ENCODE peak calls at places on chromosomes 11 and 22, in four cellular contexts. G is right atrium auricular region, I is kidney epithelial cell, M is AG04450. S is an unnamed sample.
A peak's percentile ranks its signal among the peaks of the same experiment; 100 is the strongest.

GRCh38 chr11:13984616-13985474 is 22.3 kb downstream of the SPON1 start:
- DNase-seq in I (no peak), M (peak; percentile 81), G (no peak), S (no peak)

GRCh38 chr11:102472127-102472526 is 19.6 kb upstream of the TMEM123 start:
- DNase-seq in G (no peak), M (no peak), I (no peak), S (no peak)

GRCh38 chr11:57804466-57804865 is 42.9 kb downstream of the CTNND1 start:
- DNase-seq in M (no peak), I (no peak), G (no peak), S (no peak)

GRCh38 chr11:94928146-94928995 is 45.0 kb downstream of the CWC15 start:
- DNase-seq in I (no peak), M (no peak), G (no peak), S (peak; percentile 79)

GRCh38 chr11:76659672-76660532 is 10.6 kb downstream of the LRRC32 start:
- DNase-seq in M (no peak), G (no peak), I (no peak), S (no peak)

GRCh38 chr22:37601540-37602442 is 6.8 kb upstream of the GGA1 start:
- DNase-seq in G (no peak), I (peak; percentile 67), M (no peak), S (no peak)

GRCh38 chr11:125457814-125458343 is 38.2 kb downstream of the FEZ1 start:
- DNase-seq in M (peak; percentile 30), G (peak; percentile 83), I (no peak), S (no peak)

GRCh38 chr11:45765107-45765668 is 39.8 kb upstream of the SLC35C1 start:
- DNase-seq in I (no peak), M (no peak), G (no peak), S (no peak)

GRCh38 chr11:130020323-130020722 is 17.7 kb upstream of the PRDM10 start:
- DNase-seq in I (no peak), G (no peak), M (no peak), S (no peak)

GRCh38 chr11:73982595-73982989 is at the start of gene UCP2:
- DNase-seq in G (peak; percentile 79), M (peak; percentile 26), I (no peak), S (peak; percentile 67)

GRCh38 chr11:22634897-22635629 is 9.4 kb upstream of the FANCF start:
- DNase-seq in I (peak; percentile 14), M (no peak), G (no peak), S (peak; percentile 27)

GRCh38 chr11:17570034-17570433 is 23.0 kb downstream of the OTOG start:
- DNase-seq in M (no peak), G (no peak), I (no peak), S (no peak)

GRCh38 chr11:38543311-38543710 is 1945.3 kb upstream of the RAG2 start:
- DNase-seq in I (peak; percentile 19), M (peak; percentile 21), G (no peak), S (no peak)

GRCh38 chr11:129376658-129377341 is 1.2 kb downstream of the BARX2 start:
- DNase-seq in I (no peak), M (no peak), G (no peak), S (no peak)

GRCh38 chr11:74055938-74056337 is 47.1 kb upstream of the UCP3 start:
- DNase-seq in I (peak; percentile 28), G (no peak), M (peak; percentile 38), S (no peak)

GRCh38 chr22:41768420-41768819 is 32.1 kb upstream of the CCDC134 start:
- DNase-seq in G (no peak), I (peak; percentile 88), M (no peak), S (no peak)

GRCh38 chr22:19772422-19772672 is 11.8 kb downstream of the TBX1 start:
- DNase-seq in I (no peak), G (no peak), M (no peak), S (no peak)

GRCh38 chr11:9315078-9315688 is 790 bp upstream of the TMEM41B start:
- DNase-seq in I (no peak), G (no peak), M (no peak), S (no peak)

GRCh38 chr11:48107188-48107704 is 109.4 kb upstream of the OR4B1 start:
- DNase-seq in M (no peak), I (no peak), G (peak; percentile 54), S (no peak)

GRCh38 chr22:46004105-46004866 is 27.3 kb upstream of the WNT7B start:
- DNase-seq in M (no peak), G (no peak), I (no peak), S (no peak)

GRCh38 chr22:31247726-31248125 is 35.6 kb downstream of the LIMK2 start:
- DNase-seq in M (no peak), I (no peak), G (no peak), S (no peak)

GRCh38 chr11:16986434-16987204 is 27.6 kb downstream of the PLEKHA7 start:
- DNase-seq in M (no peak), G (no peak), I (no peak), S (peak; percentile 37)

GRCh38 chr22:43293661-43294392 is 49.3 kb downstream of the SCUBE1 start:
- DNase-seq in G (no peak), M (peak; percentile 21), I (no peak), S (no peak)

GRCh38 chr11:117410238-117410637 is 82.6 kb downstream of the CEP164 start:
- DNase-seq in I (no peak), G (no peak), M (no peak), S (no peak)

GRCh38 chr11:13064593-13064992 is 55.5 kb downstream of the RASSF10 start:
- DNase-seq in M (no peak), I (no peak), G (no peak), S (no peak)

GRCh38 chr11:83060965-83061364 is 10.7 kb downstream of the RAB30 start:
- DNase-seq in I (no peak), G (no peak), M (no peak), S (no peak)

GRCh38 chr11:83068573-83068972 is 3.1 kb downstream of the RAB30 start:
- DNase-seq in G (no peak), I (no peak), M (no peak), S (no peak)

GRCh38 chr11:83061883-83062282 is 9.8 kb downstream of the RAB30 start:
- DNase-seq in I (no peak), G (no peak), M (no peak), S (no peak)

GRCh38 chr11:83064011-83064410 is 7.7 kb downstream of the RAB30 start:
- DNase-seq in I (no peak), M (no peak), G (no peak), S (no peak)

GRCh38 chr11:83063073-83063754 is 8.5 kb downstream of the RAB30 start:
- DNase-seq in G (no peak), I (no peak), M (no peak), S (no peak)
- H3K4me3 ChIP-seq in G (no peak overlapping the region), I (no peak overlapping the region), M (no peak overlapping the region), S (no peak overlapping the region)

GRCh38 chr11:44574620-44575287 is 9.3 kb downstream of the CD82 start:
- DNase-seq in G (no peak), M (peak; percentile 84), I (peak; percentile 91), S (peak; percentile 95)
- H3K4me3 ChIP-seq in G (no peak overlapping the region), M (no peak overlapping the region), I (no peak overlapping the region), S (peak overlapping the region; percentile 41)

GRCh38 chr11:64361659-64362058 is 2.7 kb downstream of the RPS6KA4 start:
- DNase-seq in G (no peak), I (no peak), M (no peak), S (no peak)

GRCh38 chr11:64358907-64359711 is at the start of gene RPS6KA4:
- DNase-seq in G (no peak), M (no peak), I (no peak), S (no peak)

GRCh38 chr11:64359712-64360402 is 895 bp downstream of the RPS6KA4 start:
- DNase-seq in M (no peak), G (no peak), I (no peak), S (no peak)

GRCh38 chr11:64362339-64362738 is 3.4 kb downstream of the RPS6KA4 start:
- DNase-seq in G (no peak), I (no peak), M (no peak), S (no peak)

GRCh38 chr11:64360403-64360980 is 1.5 kb downstream of the RPS6KA4 start:
- DNase-seq in G (no peak), I (no peak), M (no peak), S (no peak)
- H3K4me3 ChIP-seq in G (no peak overlapping the region), I (no peak overlapping the region), M (peak overlapping the region; percentile 92), S (no peak overlapping the region)

DNA sequence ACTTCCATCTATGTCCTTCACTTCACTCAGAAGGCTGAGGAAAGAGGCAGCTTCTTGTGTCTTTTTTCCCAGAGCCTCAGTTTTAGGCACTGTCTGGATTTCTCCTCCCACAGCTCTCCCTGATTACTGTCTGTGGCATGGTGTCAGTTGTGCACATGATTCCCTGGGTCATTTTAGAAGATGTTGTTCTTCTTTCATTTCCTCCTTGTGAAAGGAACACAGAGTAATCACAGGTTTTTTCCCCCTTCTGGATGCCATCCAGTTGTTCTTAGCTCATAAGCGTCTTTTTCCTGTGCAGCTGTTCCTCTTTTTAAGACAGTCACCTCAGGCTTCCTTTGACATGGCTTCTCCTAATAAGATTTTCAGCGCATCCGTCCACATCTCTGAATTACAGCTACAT is 212.2 kb downstream of the FAM181B start:
- DNase-seq in I (no peak), M (no peak), G (no peak), S (no peak)
- H3K4me3 ChIP-seq in I (no peak overlapping the region), M (no peak overlapping the region), G (no peak overlapping the region), S (no peak overlapping the region)

GRCh38 chr22:17366830-17367229 is 2.4 kb upstream of the CECR2 start:
- DNase-seq in M (no peak), I (no peak), G (no peak), S (peak; percentile 55)

GRCh38 chr22:17368727-17369552 is at the start of gene CECR2:
- DNase-seq in I (peak; percentile 23), G (peak; percentile 61), M (no peak), S (peak; percentile 17)

GRCh38 chr22:17366329-17366728 is 2.9 kb upstream of the CECR2 start:
- DNase-seq in M (no peak), I (no peak), G (no peak), S (no peak)

GRCh38 chr22:17369553-17370035 is 334 bp downstream of the CECR2 start:
- DNase-seq in I (no peak), M (no peak), G (no peak), S (no peak)

GRCh38 chr22:17368144-17368726 is 1.0 kb upstream of the CECR2 start:
- DNase-seq in I (no peak), G (no peak), M (no peak), S (no peak)
- H3K4me3 ChIP-seq in I (peak overlapping the region; percentile 80), G (peak overlapping the region; percentile 83), M (no peak overlapping the region), S (peak overlapping the region; percentile 53)

DNA sequence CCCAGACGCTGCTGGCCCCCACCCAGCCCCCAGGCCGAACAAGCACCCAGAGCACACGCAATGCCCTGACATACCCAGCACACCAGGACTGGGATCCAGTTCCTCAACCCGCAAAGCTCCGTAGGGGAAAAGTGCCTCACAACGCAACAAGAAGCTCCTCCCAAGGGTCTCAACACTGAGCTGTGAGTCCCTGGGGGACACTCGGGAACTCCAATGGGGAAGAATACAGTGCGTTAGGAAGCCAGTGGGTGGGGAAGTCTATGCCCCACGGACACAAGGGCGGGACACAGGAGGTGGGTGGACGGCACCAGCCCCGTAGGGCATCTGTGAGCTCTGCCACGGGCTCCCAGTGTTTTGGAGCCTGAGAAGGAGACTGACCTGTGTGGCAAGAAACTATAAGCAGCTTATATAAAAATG is 1.6 kb downstream of the DEAF1 start:
- DNase-seq in G (no peak), I (no peak), M (no peak), S (no peak)
- H3K4me3 ChIP-seq in G (peak overlapping the region; percentile 78), I (peak overlapping the region; percentile 8), M (peak overlapping the region; percentile 79), S (no peak overlapping the region)

S was measured in Jurkat, Clone E6-1.